ENCODE peak calls at places on chromosomes 12 and 14, in five cellular contexts. One of them, this sample, is unnamed.
A peak's percentile ranks its signal among the peaks of the same experiment; 100 is the strongest.

GRCh38 chr12:81257952-81258551 is 180.2 kb downstream of the ACSS3 start:
- DNase-seq in fibroblast of lung: peak; percentile 47
- DNase-seq in OCI-LY7: peak; percentile 24
- DNase-seq in mammary epithelial cell: peak; percentile 26
- DNase-seq in neural progenitor cell: peak; percentile 56
- DNase-seq in this sample: no peak

GRCh38 chr12:25276199-25276937 is 25.6 kb upstream of the KRAS start:
- DNase-seq in fibroblast of lung: peak; percentile 92
- DNase-seq in OCI-LY7: no peak
- DNase-seq in mammary epithelial cell: peak; percentile 93
- DNase-seq in neural progenitor cell: no peak
- DNase-seq in this sample: peak; percentile 28

GRCh38 chr12:122845865-122846621 is 10.8 kb downstream of the HIP1R start:
- DNase-seq in fibroblast of lung: no peak
- DNase-seq in OCI-LY7: peak; percentile 33
- DNase-seq in mammary epithelial cell: no peak
- DNase-seq in neural progenitor cell: no peak
- DNase-seq in this sample: no peak

GRCh38 chr14:68526420-68527105 is 266.3 kb downstream of the ZFP36L1 start:
- DNase-seq in fibroblast of lung: peak; percentile 79
- DNase-seq in OCI-LY7: no peak
- DNase-seq in mammary epithelial cell: no peak
- DNase-seq in neural progenitor cell: no peak
- DNase-seq in this sample: no peak

GRCh38 chr14:32509632-32510187 is 180.6 kb downstream of the AKAP6 start:
- DNase-seq in fibroblast of lung: peak; percentile 99
- DNase-seq in OCI-LY7: no peak
- DNase-seq in mammary epithelial cell: peak; percentile 93
- DNase-seq in neural progenitor cell: peak; percentile 9
- DNase-seq in this sample: no peak

GRCh38 chr12:117408161-117408791 is 46.9 kb upstream of the NOS1 start:
- DNase-seq in fibroblast of lung: peak; percentile 60
- DNase-seq in OCI-LY7: no peak
- DNase-seq in mammary epithelial cell: no peak
- DNase-seq in neural progenitor cell: peak; percentile 13
- DNase-seq in this sample: no peak

GRCh38 chr12:121089031-121089812 is 43.5 kb upstream of the P2RX7 start:
- DNase-seq in fibroblast of lung: no peak
- DNase-seq in OCI-LY7: no peak
- DNase-seq in mammary epithelial cell: no peak
- DNase-seq in neural progenitor cell: no peak
- DNase-seq in this sample: no peak

GRCh38 chr12:15996948-15997347 is 85.8 kb downstream of the DERA start:
- DNase-seq in fibroblast of lung: no peak
- DNase-seq in OCI-LY7: no peak
- DNase-seq in mammary epithelial cell: no peak
- DNase-seq in neural progenitor cell: no peak
- DNase-seq in this sample: no peak

GRCh38 chr14:32576088-32576795 is 247.1 kb downstream of the AKAP6 start:
- DNase-seq in fibroblast of lung: peak; percentile 49
- DNase-seq in OCI-LY7: peak; percentile 51
- DNase-seq in mammary epithelial cell: peak; percentile 21
- DNase-seq in neural progenitor cell: peak; percentile 69
- DNase-seq in this sample: peak; percentile 42

GRCh38 chr12:32551058-32551457 is 128.0 kb upstream of the DNM1L start:
- DNase-seq in fibroblast of lung: no peak
- DNase-seq in OCI-LY7: no peak
- DNase-seq in mammary epithelial cell: no peak
- DNase-seq in neural progenitor cell: no peak
- DNase-seq in this sample: no peak

GRCh38 chr12:88247241-88247643 is 105.1 kb downstream of the TMTC3 start:
- DNase-seq in fibroblast of lung: peak; percentile 93
- DNase-seq in OCI-LY7: no peak
- DNase-seq in mammary epithelial cell: peak; percentile 66
- DNase-seq in neural progenitor cell: no peak
- DNase-seq in this sample: no peak

GRCh38 chr12:30930238-30931010 is 3.9 kb downstream of the TSPAN11 start:
- DNase-seq in fibroblast of lung: no peak
- DNase-seq in OCI-LY7: no peak
- DNase-seq in mammary epithelial cell: no peak
- DNase-seq in neural progenitor cell: no peak
- DNase-seq in this sample: no peak

GRCh38 chr12:56589783-56590182 is 40.3 kb downstream of the BAZ2A start:
- DNase-seq in fibroblast of lung: no peak
- DNase-seq in OCI-LY7: no peak
- DNase-seq in mammary epithelial cell: no peak
- DNase-seq in neural progenitor cell: no peak
- DNase-seq in this sample: no peak

GRCh38 chr14:96762650-96763049 is 34.5 kb upstream of the VRK1 start:
- DNase-seq in fibroblast of lung: peak; percentile 50
- DNase-seq in OCI-LY7: peak; percentile 81
- DNase-seq in mammary epithelial cell: peak; percentile 75
- DNase-seq in neural progenitor cell: peak; percentile 84
- DNase-seq in this sample: peak; percentile 17

GRCh38 chr12:26119391-26119981 is 5.4 kb downstream of the BHLHE41 start:
- DNase-seq in fibroblast of lung: peak; percentile 73
- DNase-seq in OCI-LY7: peak; percentile 36
- DNase-seq in mammary epithelial cell: peak; percentile 68
- DNase-seq in neural progenitor cell: peak; percentile 51
- DNase-seq in this sample: no peak

GRCh38 chr14:61466249-61466904 is 145.0 kb downstream of the PRKCH start:
- DNase-seq in fibroblast of lung: peak; percentile 95
- DNase-seq in OCI-LY7: no peak
- DNase-seq in mammary epithelial cell: peak; percentile 84
- DNase-seq in neural progenitor cell: peak; percentile 60
- DNase-seq in this sample: no peak

GRCh38 chr14:58663494-58664111 is 25.8 kb downstream of the DACT1 start:
- DNase-seq in fibroblast of lung: peak; percentile 97
- DNase-seq in OCI-LY7: no peak
- DNase-seq in mammary epithelial cell: peak; percentile 61
- DNase-seq in neural progenitor cell: no peak
- DNase-seq in this sample: no peak

GRCh38 chr12:68428724-68429580 is 96.8 kb upstream of the MDM1 start:
- DNase-seq in fibroblast of lung: peak; percentile 91
- DNase-seq in OCI-LY7: no peak
- DNase-seq in mammary epithelial cell: no peak
- DNase-seq in neural progenitor cell: peak; percentile 14
- DNase-seq in this sample: no peak

GRCh38 chr12:27541031-27541719 is 17.2 kb downstream of the PPFIBP1 start:
- DNase-seq in fibroblast of lung: no peak
- DNase-seq in OCI-LY7: no peak
- DNase-seq in mammary epithelial cell: peak; percentile 82
- DNase-seq in neural progenitor cell: peak; percentile 17
- DNase-seq in this sample: no peak

GRCh38 chr12:123232472-123232806 is 502 bp downstream of the MPHOSPH9 start:
- DNase-seq in fibroblast of lung: no peak
- DNase-seq in OCI-LY7: no peak
- DNase-seq in mammary epithelial cell: no peak
- DNase-seq in neural progenitor cell: no peak
- DNase-seq in this sample: no peak

GRCh38 chr12:18457362-18457761 is 196.0 kb downstream of the PIK3C2G start:
- DNase-seq in fibroblast of lung: no peak
- DNase-seq in OCI-LY7: no peak
- DNase-seq in mammary epithelial cell: no peak
- DNase-seq in neural progenitor cell: no peak
- DNase-seq in this sample: no peak

GRCh38 chr14:86450075-86450474 is 920.1 kb downstream of the FLRT2 start:
- DNase-seq in fibroblast of lung: no peak
- DNase-seq in OCI-LY7: no peak
- DNase-seq in mammary epithelial cell: no peak
- DNase-seq in neural progenitor cell: no peak
- DNase-seq in this sample: no peak

GRCh38 chr12:77161944-77162343 is 96.6 kb upstream of the E2F7 start:
- DNase-seq in fibroblast of lung: no peak
- DNase-seq in OCI-LY7: no peak
- DNase-seq in mammary epithelial cell: no peak
- DNase-seq in neural progenitor cell: peak; percentile 77
- DNase-seq in this sample: no peak

GRCh38 chr14:81392976-81393643 is 7.0 kb downstream of the STON2 start:
- DNase-seq in fibroblast of lung: no peak
- DNase-seq in OCI-LY7: no peak
- DNase-seq in mammary epithelial cell: no peak
- DNase-seq in neural progenitor cell: no peak
- DNase-seq in this sample: no peak

GRCh38 chr14:99817331-99817730 is 24.1 kb downstream of the EML1 start:
- DNase-seq in fibroblast of lung: no peak
- DNase-seq in OCI-LY7: no peak
- DNase-seq in mammary epithelial cell: no peak
- DNase-seq in neural progenitor cell: no peak
- DNase-seq in this sample: no peak
- H3K4me1 ChIP-seq in fibroblast of lung: no peaks in the 10 kb centered on the region
- H3K4me1 ChIP-seq in OCI-LY7: no peaks in the 10 kb centered on the region
- H3K4me1 ChIP-seq in mammary epithelial cell: no peaks in the 10 kb centered on the region
- H3K4me1 ChIP-seq in neural progenitor cell: peaks cover 25% of the 10 kb centered on the region
- H3K4me1 ChIP-seq in this sample: no peaks in the 10 kb centered on the region

DNA sequence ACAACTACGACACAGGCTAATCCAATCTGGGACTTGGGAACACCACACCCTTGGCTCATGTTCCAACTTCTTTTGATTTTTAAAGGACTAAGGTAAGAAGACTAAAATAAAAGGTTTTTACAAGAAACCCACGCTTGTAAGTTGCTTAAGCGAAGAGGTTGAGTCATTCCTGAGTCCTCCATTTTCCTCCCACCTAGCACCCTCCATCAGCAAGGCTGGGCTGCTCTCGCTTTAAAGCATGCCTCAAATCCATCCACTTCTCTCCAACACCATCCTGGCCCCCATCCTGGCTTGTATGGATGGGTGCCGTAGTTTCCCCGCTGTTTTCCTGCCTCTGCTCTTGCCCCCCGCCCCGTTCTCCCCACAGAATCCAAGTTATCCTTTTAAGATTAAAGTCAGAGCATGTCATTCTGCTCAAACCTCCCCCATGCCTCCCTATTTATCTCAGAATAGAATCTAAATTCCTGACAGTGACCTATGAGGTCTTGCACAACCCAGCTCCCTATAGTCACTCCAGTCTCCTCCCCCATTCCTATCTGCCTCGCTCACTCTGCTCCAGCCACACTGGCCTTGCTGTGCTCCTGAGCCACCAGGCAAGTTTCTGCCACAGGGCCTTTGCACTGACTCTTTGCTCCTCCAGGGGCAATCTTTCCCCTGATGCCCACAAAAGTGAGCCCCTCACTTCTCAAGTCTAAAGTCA is 34.5 kb downstream of the SCARB1 start:
- DNase-seq in fibroblast of lung: peak; percentile 86
- DNase-seq in OCI-LY7: no peak
- DNase-seq in mammary epithelial cell: peak; percentile 87
- DNase-seq in neural progenitor cell: no peak
- DNase-seq in this sample: no peak
- H2AFZ ChIP-seq in fibroblast of lung: peak overlapping the region; percentile 38
- H2AFZ ChIP-seq in OCI-LY7: no peak overlapping the region
- H2AFZ ChIP-seq in mammary epithelial cell: peak overlapping the region; percentile 20
- H2AFZ ChIP-seq in neural progenitor cell: no peak overlapping the region
- H2AFZ ChIP-seq in this sample: no peak overlapping the region

GRCh38 chr12:132342322-132342721 is 12.9 kb upstream of the GALNT9 start:
- DNase-seq in fibroblast of lung: no peak
- DNase-seq in OCI-LY7: no peak
- DNase-seq in mammary epithelial cell: no peak
- DNase-seq in neural progenitor cell: peak; percentile 63
- DNase-seq in this sample: peak; percentile 10
- H3K4me1 ChIP-seq in fibroblast of lung: no peaks in the 10 kb centered on the region
- H3K4me1 ChIP-seq in OCI-LY7: no peaks in the 10 kb centered on the region
- H3K4me1 ChIP-seq in mammary epithelial cell: no peaks in the 10 kb centered on the region
- H3K4me1 ChIP-seq in neural progenitor cell: peaks cover 8% of the 10 kb centered on the region
- H3K4me1 ChIP-seq in this sample: no peaks in the 10 kb centered on the region

GRCh38 chr12:996881-997280 is 5.9 kb downstream of the ERC1 start:
- DNase-seq in fibroblast of lung: no peak
- DNase-seq in OCI-LY7: no peak
- DNase-seq in mammary epithelial cell: no peak
- DNase-seq in neural progenitor cell: no peak
- DNase-seq in this sample: no peak

GRCh38 chr12:997505-997904 is 6.5 kb downstream of the ERC1 start:
- DNase-seq in fibroblast of lung: no peak
- DNase-seq in OCI-LY7: no peak
- DNase-seq in mammary epithelial cell: no peak
- DNase-seq in neural progenitor cell: no peak
- DNase-seq in this sample: no peak

GRCh38 chr12:1001507-1001906 is 10.5 kb downstream of the ERC1 start:
- DNase-seq in fibroblast of lung: no peak
- DNase-seq in OCI-LY7: no peak
- DNase-seq in mammary epithelial cell: no peak
- DNase-seq in neural progenitor cell: no peak
- DNase-seq in this sample: no peak

GRCh38 chr12:1003600-1004271 is 12.7 kb downstream of the ERC1 start:
- DNase-seq in fibroblast of lung: no peak
- DNase-seq in OCI-LY7: no peak
- DNase-seq in mammary epithelial cell: no peak
- DNase-seq in neural progenitor cell: peak; percentile 83
- DNase-seq in this sample: peak; percentile 18

DNA sequence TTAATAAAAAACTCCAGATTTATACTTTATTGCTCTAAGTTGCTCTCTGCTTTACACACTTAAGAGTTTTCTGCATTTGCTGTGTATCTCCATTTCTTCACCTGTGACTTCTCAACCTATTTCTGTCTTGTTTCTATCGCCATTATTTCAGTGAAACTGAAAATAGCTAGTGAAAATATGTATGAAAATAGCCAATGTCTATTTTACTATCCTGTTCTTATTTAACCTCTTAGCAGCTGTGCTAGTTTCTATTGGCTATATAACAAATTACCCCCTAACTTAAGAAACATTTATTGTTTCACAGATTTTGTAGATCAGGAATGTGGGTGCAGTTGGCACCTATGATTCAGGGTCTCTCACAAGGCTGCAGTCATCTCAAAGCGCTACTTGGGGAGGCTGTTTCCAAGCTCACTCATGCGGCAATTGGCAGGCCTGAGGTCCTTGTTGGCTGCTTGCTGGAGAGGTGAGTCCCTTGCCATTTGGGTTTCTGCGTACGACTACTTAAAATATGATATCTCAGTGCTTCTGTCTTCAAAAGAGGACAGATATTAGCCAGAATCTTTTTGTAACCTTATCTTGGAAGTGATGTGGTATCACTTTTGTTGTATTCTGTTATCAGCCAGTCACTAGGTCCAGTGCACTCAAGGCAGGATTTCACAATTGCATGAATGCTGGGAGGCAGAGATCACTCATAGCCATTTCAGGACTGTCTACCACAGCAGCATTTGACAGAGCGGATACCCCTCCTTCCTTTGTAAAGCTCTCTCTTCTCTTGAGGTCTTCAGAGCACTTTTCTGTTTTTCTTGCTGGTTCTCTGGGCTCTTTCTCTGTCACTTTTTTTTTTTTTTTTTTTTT is 7.2 kb downstream of the ERC1 start:
- DNase-seq in fibroblast of lung: no peak
- DNase-seq in OCI-LY7: peak; percentile 48
- DNase-seq in mammary epithelial cell: no peak
- DNase-seq in neural progenitor cell: no peak
- DNase-seq in this sample: no peak
- H2AFZ ChIP-seq in fibroblast of lung: no peak overlapping the region
- H2AFZ ChIP-seq in OCI-LY7: no peak overlapping the region
- H2AFZ ChIP-seq in mammary epithelial cell: no peak overlapping the region
- H2AFZ ChIP-seq in neural progenitor cell: no peak overlapping the region
- H2AFZ ChIP-seq in this sample: no peak overlapping the region

This sample was measured in DND-41.